ENCODE peak calls at places on chromosomes 6 and 20, in four cellular contexts. B is kidney epithelial cell, D is fibroblast of the aortic adventitia, P is SK-N-SH. H is an unnamed sample.

GRCh38 chr6:115120394-115120793 is 777.6 kb upstream of the HS3ST5 start:
- DNase-seq in B (no peak), D (no peak), P (peak; percentile 11), H (no peak)

GRCh38 chr20:43583982-43584432 is 6.7 kb upstream of the IFT52 start:
- DNase-seq in B (peak; percentile 93), D (peak; percentile 98), P (no peak), H (peak; percentile 55)

GRCh38 chr20:20665200-20665599 is 47.2 kb downstream of the RALGAPA2 start:
- DNase-seq in B (no peak), D (no peak), P (no peak), H (no peak)

GRCh38 chr6:1346556-1347186 is 34.8 kb downstream of the FOXQ1 start:
- DNase-seq in B (no peak), D (peak; percentile 54), P (no peak), H (no peak)

GRCh38 chr20:41617059-41617921 is 887 bp downstream of the CHD6 start:
- DNase-seq in B (no peak), D (peak; percentile 49), P (peak; percentile 75), H (peak; percentile 63)

GRCh38 chr6:106510090-106510970 is 119.0 kb downstream of the RTN4IP1 start:
- DNase-seq in B (no peak), D (peak; percentile 33), P (peak; percentile 68), H (peak; percentile 72)

GRCh38 chr6:27139753-27140522 is 107.6 kb upstream of the PRSS16 start:
- DNase-seq in B (no peak), D (peak; percentile 21), P (no peak), H (peak; percentile 53)

GRCh38 chr20:35238746-35239145 is 12.3 kb downstream of the MMP24 start:
- DNase-seq in B (no peak), D (no peak), P (no peak), H (no peak)

GRCh38 chr6:137701942-137702341 is 165.1 kb upstream of the TNFAIP3 start:
- DNase-seq in B (no peak), D (no peak), P (no peak), H (no peak)

GRCh38 chr6:137315081-137315480 is 95.9 kb upstream of the IFNGR1 start:
- DNase-seq in B (no peak), D (no peak), P (no peak), H (no peak)

GRCh38 chr20:62195736-62196135 is 12.9 kb downstream of the MTG2 start:
- DNase-seq in B (no peak), D (no peak), P (no peak), H (no peak)

GRCh38 chr6:159267165-159267564 is 98.0 kb downstream of the FNDC1 start:
- DNase-seq in B (no peak), D (no peak), P (no peak), H (peak; percentile 39)

GRCh38 chr6:98927534-98927933 is 20.2 kb downstream of the FBXL4 start:
- DNase-seq in B (peak; percentile 44), D (no peak), P (peak; percentile 67), H (peak; percentile 2)

GRCh38 chr20:63351811-63352591 is 9.1 kb downstream of the CHRNA4 start:
- DNase-seq in B (no peak), D (no peak), P (peak; percentile 66), H (no peak)

GRCh38 chr6:1726341-1726763 is 116.6 kb downstream of the FOXC1 start:
- DNase-seq in B (no peak), D (no peak), P (no peak), H (no peak)

GRCh38 chr6:3791526-3792212 is 40.2 kb upstream of the PXDC1 start:
- DNase-seq in B (no peak), D (no peak), P (no peak), H (no peak)

GRCh38 chr6:92433911-92434310 is 985.4 kb downstream of the EPHA7 start:
- DNase-seq in B (no peak), D (no peak), P (no peak), H (no peak)

GRCh38 chr6:11653028-11653583 is 115.6 kb downstream of the TMEM170B start:
- DNase-seq in B (peak; percentile 84), D (peak; percentile 80), P (no peak), H (peak; percentile 42)

GRCh38 chr6:42923656-42924055 is 5.6 kb upstream of the CNPY3 start:
- DNase-seq in B (no peak), D (peak; percentile 67), P (no peak), H (no peak)

GRCh38 chr6:33931799-33932198 is 128.0 kb upstream of the MLN start:
- DNase-seq in B (no peak), D (no peak), P (no peak), H (no peak)

GRCh38 chr6:17278289-17279061 is 2.7 kb upstream of the RBM24 start:
- DNase-seq in B (peak; percentile 19), D (peak; percentile 35), P (no peak), H (no peak)

GRCh38 chr20:62822788-62823651 is 6.2 kb downstream of the COL9A3 start:
- DNase-seq in B (no peak), D (no peak), P (peak; percentile 89), H (peak; percentile 89)

GRCh38 chr6:73131706-73132105 is 93.6 kb downstream of the KHDC1L start:
- DNase-seq in B (no peak), D (peak; percentile 24), P (no peak), H (no peak)

GRCh38 chr20:48730977-48731376 is 96.8 kb downstream of the PREX1 start:
- DNase-seq in B (no peak), D (no peak), P (no peak), H (no peak)

GRCh38 chr20:53735536-53736050 is 142.0 kb upstream of the ZNF217 start:
- DNase-seq in B (peak; percentile 88), D (peak; percentile 85), P (no peak), H (peak; percentile 74)

GRCh38 chr6:170260686-170261085 is 30.2 kb downstream of the DLL1 start:
- DNase-seq in B (no peak), D (no peak), P (no peak), H (no peak)
- TF ChIP-seq CTCF in B (no peak), D (no peak), P (no peak), H (no peak)

DNA sequence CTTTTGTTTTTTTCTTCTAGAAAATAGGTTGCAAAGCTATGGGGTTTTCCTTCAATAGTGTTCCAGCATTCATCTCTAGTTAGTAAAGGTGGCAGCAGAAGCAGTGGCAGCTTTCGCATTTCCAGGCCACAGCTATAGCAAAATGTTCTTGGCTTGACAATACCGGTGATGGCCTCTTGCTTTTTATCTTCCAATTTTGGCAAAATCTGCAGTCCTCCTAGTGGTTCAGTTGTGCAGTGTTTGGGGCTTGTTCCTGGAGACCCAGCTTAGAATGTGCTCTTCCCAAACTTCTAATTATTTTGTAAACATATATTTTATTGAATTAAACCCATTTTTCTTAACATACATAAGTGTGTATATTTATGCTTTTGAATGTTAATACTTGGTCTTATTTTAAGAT is 370.6 kb upstream of the MAN1A1 start:
- DNase-seq in B (no peak), D (peak; percentile 14), P (no peak), H (no peak)
- TF ChIP-seq CTCF in B (no peak), D (peak; percentile 43), P (peak; percentile 40), H (no peak)

GRCh38 chr20:37897008-37897548 is 5.8 kb upstream of the VSTM2L start:
- DNase-seq in B (no peak), D (peak; percentile 31), P (peak; percentile 76), H (no peak)
- TF ChIP-seq CTCF in B (peak; percentile 20), D (peak; percentile 27), P (peak; percentile 23), H (no peak)

DNA sequence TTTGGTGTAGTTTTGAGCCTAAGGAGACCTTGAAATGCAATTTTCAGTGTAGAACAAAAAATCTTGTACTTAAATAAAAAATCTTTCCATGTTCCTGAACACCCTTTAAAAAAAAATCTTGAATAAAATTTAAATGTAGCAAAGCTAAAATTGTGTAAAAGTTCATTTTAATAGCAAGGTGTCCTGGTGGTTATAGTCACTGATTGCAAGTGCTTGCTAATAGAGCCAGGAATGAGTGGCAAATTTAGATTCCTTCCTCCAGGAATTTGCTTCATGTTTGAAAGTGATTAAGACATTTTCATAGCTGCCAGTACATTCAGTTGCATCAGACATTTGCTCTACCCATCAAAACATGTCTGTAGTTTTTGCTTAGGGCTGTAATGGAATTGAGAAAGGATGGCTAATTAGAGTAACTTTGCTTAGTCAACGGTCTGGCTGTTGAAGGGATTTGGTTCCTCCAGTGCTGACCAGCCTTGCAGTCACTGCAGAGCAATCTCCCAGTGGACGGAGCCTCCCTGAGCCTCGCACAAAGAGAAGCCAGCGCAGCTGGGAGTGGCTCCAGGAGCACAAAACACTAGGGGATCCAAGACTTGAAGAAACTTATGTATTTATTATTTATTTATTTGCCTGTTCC is 36.5 kb downstream of the AKAP12 start:
- DNase-seq in B (no peak), D (peak; percentile 90), P (peak; percentile 17), H (no peak)
- TF ChIP-seq CTCF in B (no peak), D (peak; percentile 29), P (no peak), H (no peak)

GRCh38 chr20:36342721-36343120 is 36.6 kb downstream of the DLGAP4 start:
- DNase-seq in B (no peak), D (no peak), P (no peak), H (no peak)
- TF ChIP-seq CTCF in B (no peak), D (no peak), P (no peak), H (no peak)

GRCh38 chr6:111668410-111668809 is 62.7 kb upstream of the TRAF3IP2 start:
- DNase-seq in B (no peak), D (no peak), P (peak; percentile 42), H (no peak)
- TF ChIP-seq CTCF in B (peak; percentile 35), D (peak; percentile 52), P (peak; percentile 41), H (peak; percentile 16)

GRCh38 chr6:148465011-148465335 is 122.3 kb downstream of the SASH1 start:
- DNase-seq in B (no peak), D (no peak), P (no peak), H (no peak)
- TF ChIP-seq CTCF in B (no peak), D (no peak), P (no peak), H (no peak)

H was measured in Calu3.